ENCODE peak calls at places on chromosomes 1 and 21, in nine cellular contexts. One of them, this sample, is unnamed.

GRCh38 chr1:230337266-230337665 is 88.9 kb downstream of the PGBD5 start:
- DNase-seq in GM13976: no peak
- DNase-seq in kidney epithelial cell: no peak
- DNase-seq in HFFc6: no peak
- DNase-seq in natural killer cell: no peak
- DNase-seq in omental fat pad: no peak
- DNase-seq in cardiac fibroblast: no peak
- DNase-seq in progenitor cell of endocrine pancreas: no peak
- DNase-seq in type B pancreatic cell: no peak
- DNase-seq in this sample: no peak

GRCh38 chr1:21302747-21303715 is 12.8 kb upstream of the ECE1 start:
- DNase-seq in GM13976: no peak
- DNase-seq in kidney epithelial cell: no peak
- DNase-seq in HFFc6: peak; percentile 81
- DNase-seq in natural killer cell: no peak
- DNase-seq in omental fat pad: no peak
- DNase-seq in cardiac fibroblast: peak; percentile 92
- DNase-seq in progenitor cell of endocrine pancreas: no peak
- DNase-seq in type B pancreatic cell: no peak
- DNase-seq in this sample: no peak

GRCh38 chr1:225474986-225475820 is 47.4 kb upstream of the LBR start:
- DNase-seq in GM13976: peak; percentile 90
- DNase-seq in kidney epithelial cell: no peak
- DNase-seq in HFFc6: peak; percentile 35
- DNase-seq in natural killer cell: peak; percentile 81
- DNase-seq in omental fat pad: no peak
- DNase-seq in cardiac fibroblast: peak; percentile 67
- DNase-seq in progenitor cell of endocrine pancreas: peak; percentile 72
- DNase-seq in type B pancreatic cell: peak; percentile 88
- DNase-seq in this sample: peak; percentile 84

GRCh38 chr1:157073944-157074685 is 25.5 kb downstream of the ETV3L start:
- DNase-seq in GM13976: peak; percentile 68
- DNase-seq in kidney epithelial cell: peak; percentile 10
- DNase-seq in HFFc6: peak; percentile 57
- DNase-seq in natural killer cell: no peak
- DNase-seq in omental fat pad: peak; percentile 47
- DNase-seq in cardiac fibroblast: peak; percentile 76
- DNase-seq in progenitor cell of endocrine pancreas: peak; percentile 48
- DNase-seq in type B pancreatic cell: no peak
- DNase-seq in this sample: no peak

GRCh38 chr1:198699167-198700015 is 60.6 kb downstream of the PTPRC start:
- DNase-seq in GM13976: no peak
- DNase-seq in kidney epithelial cell: peak; percentile 28
- DNase-seq in HFFc6: no peak
- DNase-seq in natural killer cell: peak; percentile 35
- DNase-seq in omental fat pad: no peak
- DNase-seq in cardiac fibroblast: peak; percentile 46
- DNase-seq in progenitor cell of endocrine pancreas: peak; percentile 49
- DNase-seq in type B pancreatic cell: no peak
- DNase-seq in this sample: no peak

GRCh38 chr21:38766987-38767722 is 38.6 kb upstream of the ETS2 start:
- DNase-seq in GM13976: peak; percentile 80
- DNase-seq in kidney epithelial cell: no peak
- DNase-seq in HFFc6: no peak
- DNase-seq in natural killer cell: peak; percentile 28
- DNase-seq in omental fat pad: no peak
- DNase-seq in cardiac fibroblast: no peak
- DNase-seq in progenitor cell of endocrine pancreas: no peak
- DNase-seq in type B pancreatic cell: no peak
- DNase-seq in this sample: peak; percentile 23

GRCh38 chr21:16794944-16795343 is 717.9 kb upstream of the CXADR start:
- DNase-seq in GM13976: no peak
- DNase-seq in kidney epithelial cell: peak; percentile 48
- DNase-seq in HFFc6: peak; percentile 93
- DNase-seq in natural killer cell: no peak
- DNase-seq in omental fat pad: peak; percentile 32
- DNase-seq in cardiac fibroblast: peak; percentile 95
- DNase-seq in progenitor cell of endocrine pancreas: no peak
- DNase-seq in type B pancreatic cell: no peak
- DNase-seq in this sample: no peak

GRCh38 chr1:93735722-93736121 is 54.1 kb upstream of the BCAR3 start:
- DNase-seq in GM13976: no peak
- DNase-seq in kidney epithelial cell: peak; percentile 52
- DNase-seq in HFFc6: peak; percentile 89
- DNase-seq in natural killer cell: no peak
- DNase-seq in omental fat pad: no peak
- DNase-seq in cardiac fibroblast: peak; percentile 85
- DNase-seq in progenitor cell of endocrine pancreas: no peak
- DNase-seq in type B pancreatic cell: no peak
- DNase-seq in this sample: no peak

GRCh38 chr1:47911424-47911823 is 85.8 kb downstream of the TRABD2B start:
- DNase-seq in GM13976: no peak
- DNase-seq in kidney epithelial cell: no peak
- DNase-seq in HFFc6: no peak
- DNase-seq in natural killer cell: no peak
- DNase-seq in omental fat pad: no peak
- DNase-seq in cardiac fibroblast: no peak
- DNase-seq in progenitor cell of endocrine pancreas: no peak
- DNase-seq in type B pancreatic cell: no peak
- DNase-seq in this sample: no peak

GRCh38 chr1:113012149-113012548 is 56.2 kb upstream of the SLC16A1 start:
- DNase-seq in GM13976: no peak
- DNase-seq in kidney epithelial cell: no peak
- DNase-seq in HFFc6: no peak
- DNase-seq in natural killer cell: no peak
- DNase-seq in omental fat pad: no peak
- DNase-seq in cardiac fibroblast: no peak
- DNase-seq in progenitor cell of endocrine pancreas: no peak
- DNase-seq in type B pancreatic cell: no peak
- DNase-seq in this sample: no peak

GRCh38 chr1:226542623-226543103 is 5.9 kb upstream of the STUM start:
- DNase-seq in GM13976: no peak
- DNase-seq in kidney epithelial cell: no peak
- DNase-seq in HFFc6: no peak
- DNase-seq in natural killer cell: no peak
- DNase-seq in omental fat pad: no peak
- DNase-seq in cardiac fibroblast: peak; percentile 56
- DNase-seq in progenitor cell of endocrine pancreas: no peak
- DNase-seq in type B pancreatic cell: no peak
- DNase-seq in this sample: no peak

GRCh38 chr1:184889902-184890301 is 84.4 kb downstream of the NIBAN1 start:
- DNase-seq in GM13976: no peak
- DNase-seq in kidney epithelial cell: no peak
- DNase-seq in HFFc6: no peak
- DNase-seq in natural killer cell: no peak
- DNase-seq in omental fat pad: no peak
- DNase-seq in cardiac fibroblast: peak; percentile 48
- DNase-seq in progenitor cell of endocrine pancreas: no peak
- DNase-seq in type B pancreatic cell: no peak
- DNase-seq in this sample: no peak

GRCh38 chr1:63603810-63604209 is 10.6 kb downstream of the PGM1 start:
- DNase-seq in GM13976: no peak
- DNase-seq in kidney epithelial cell: no peak
- DNase-seq in HFFc6: peak; percentile 4
- DNase-seq in natural killer cell: no peak
- DNase-seq in omental fat pad: no peak
- DNase-seq in cardiac fibroblast: peak; percentile 17
- DNase-seq in progenitor cell of endocrine pancreas: no peak
- DNase-seq in type B pancreatic cell: no peak
- DNase-seq in this sample: no peak

GRCh38 chr1:180571832-180572636 is 13.3 kb downstream of the OVAAL start:
- DNase-seq in GM13976: no peak
- DNase-seq in kidney epithelial cell: no peak
- DNase-seq in HFFc6: peak; percentile 23
- DNase-seq in natural killer cell: no peak
- DNase-seq in omental fat pad: no peak
- DNase-seq in cardiac fibroblast: peak; percentile 72
- DNase-seq in progenitor cell of endocrine pancreas: no peak
- DNase-seq in type B pancreatic cell: no peak
- DNase-seq in this sample: no peak

GRCh38 chr1:59532102-59532501 is 235.2 kb downstream of the FGGY start:
- DNase-seq in GM13976: peak; percentile 15
- DNase-seq in kidney epithelial cell: no peak
- DNase-seq in HFFc6: no peak
- DNase-seq in natural killer cell: no peak
- DNase-seq in omental fat pad: no peak
- DNase-seq in cardiac fibroblast: no peak
- DNase-seq in progenitor cell of endocrine pancreas: no peak
- DNase-seq in type B pancreatic cell: no peak
- DNase-seq in this sample: no peak

GRCh38 chr1:219659682-219660081 is 46.8 kb upstream of the ZC3H11B start:
- DNase-seq in GM13976: peak; percentile 12
- DNase-seq in kidney epithelial cell: no peak
- DNase-seq in HFFc6: no peak
- DNase-seq in natural killer cell: no peak
- DNase-seq in omental fat pad: no peak
- DNase-seq in cardiac fibroblast: peak; percentile 43
- DNase-seq in progenitor cell of endocrine pancreas: no peak
- DNase-seq in type B pancreatic cell: no peak
- DNase-seq in this sample: no peak

GRCh38 chr1:39717809-39718208 is 20.9 kb upstream of the PPIE start:
- DNase-seq in GM13976: no peak
- DNase-seq in kidney epithelial cell: no peak
- DNase-seq in HFFc6: no peak
- DNase-seq in natural killer cell: no peak
- DNase-seq in omental fat pad: no peak
- DNase-seq in cardiac fibroblast: no peak
- DNase-seq in progenitor cell of endocrine pancreas: no peak
- DNase-seq in type B pancreatic cell: no peak
- DNase-seq in this sample: no peak

GRCh38 chr1:41767534-41767933 is 151.2 kb downstream of the HIVEP3 start:
- DNase-seq in GM13976: no peak
- DNase-seq in kidney epithelial cell: no peak
- DNase-seq in HFFc6: no peak
- DNase-seq in natural killer cell: no peak
- DNase-seq in omental fat pad: no peak
- DNase-seq in cardiac fibroblast: no peak
- DNase-seq in progenitor cell of endocrine pancreas: no peak
- DNase-seq in type B pancreatic cell: no peak
- DNase-seq in this sample: no peak

GRCh38 chr1:222224576-222224975 is 323.3 kb downstream of the HHIPL2 start:
- DNase-seq in GM13976: no peak
- DNase-seq in kidney epithelial cell: no peak
- DNase-seq in HFFc6: no peak
- DNase-seq in natural killer cell: no peak
- DNase-seq in omental fat pad: no peak
- DNase-seq in cardiac fibroblast: peak; percentile 17
- DNase-seq in progenitor cell of endocrine pancreas: no peak
- DNase-seq in type B pancreatic cell: no peak
- DNase-seq in this sample: no peak

GRCh38 chr1:218750216-218750970 is 405.3 kb downstream of the TGFB2 start:
- DNase-seq in GM13976: no peak
- DNase-seq in kidney epithelial cell: no peak
- DNase-seq in HFFc6: no peak
- DNase-seq in natural killer cell: no peak
- DNase-seq in omental fat pad: no peak
- DNase-seq in cardiac fibroblast: no peak
- DNase-seq in progenitor cell of endocrine pancreas: no peak
- DNase-seq in type B pancreatic cell: no peak
- DNase-seq in this sample: no peak

GRCh38 chr1:4778056-4778455 is 123.6 kb downstream of the AJAP1 start:
- DNase-seq in GM13976: no peak
- DNase-seq in kidney epithelial cell: no peak
- DNase-seq in HFFc6: no peak
- DNase-seq in natural killer cell: no peak
- DNase-seq in omental fat pad: no peak
- DNase-seq in cardiac fibroblast: no peak
- DNase-seq in progenitor cell of endocrine pancreas: no peak
- DNase-seq in type B pancreatic cell: no peak
- DNase-seq in this sample: no peak
- TF ChIP-seq CTCF in GM13976: no peak
- TF ChIP-seq CTCF in kidney epithelial cell: peak; percentile 14
- TF ChIP-seq CTCF in HFFc6: no peak
- TF ChIP-seq CTCF in natural killer cell: no peak
- TF ChIP-seq CTCF in omental fat pad: no peak
- TF ChIP-seq CTCF in cardiac fibroblast: no peak
- TF ChIP-seq CTCF in progenitor cell of endocrine pancreas: peak; percentile 29
- TF ChIP-seq CTCF in type B pancreatic cell: peak; percentile 66
- TF ChIP-seq CTCF in this sample: no peak

GRCh38 chr1:197224160-197224559 is 43.9 kb upstream of the CRB1 start:
- DNase-seq in GM13976: no peak
- DNase-seq in kidney epithelial cell: no peak
- DNase-seq in HFFc6: no peak
- DNase-seq in natural killer cell: no peak
- DNase-seq in omental fat pad: no peak
- DNase-seq in cardiac fibroblast: peak; percentile 22
- DNase-seq in progenitor cell of endocrine pancreas: no peak
- DNase-seq in type B pancreatic cell: no peak
- DNase-seq in this sample: no peak
- TF ChIP-seq CTCF in GM13976: no peak
- TF ChIP-seq CTCF in kidney epithelial cell: peak; percentile 6
- TF ChIP-seq CTCF in HFFc6: peak; percentile 76
- TF ChIP-seq CTCF in natural killer cell: no peak
- TF ChIP-seq CTCF in omental fat pad: no peak
- TF ChIP-seq CTCF in cardiac fibroblast: peak; percentile 5
- TF ChIP-seq CTCF in progenitor cell of endocrine pancreas: no peak
- TF ChIP-seq CTCF in type B pancreatic cell: no peak
- TF ChIP-seq CTCF in this sample: no peak

GRCh38 chr1:67809887-67810286 is 23.4 kb downstream of the GNG12 start:
- DNase-seq in GM13976: no peak
- DNase-seq in kidney epithelial cell: no peak
- DNase-seq in HFFc6: no peak
- DNase-seq in natural killer cell: no peak
- DNase-seq in omental fat pad: no peak
- DNase-seq in cardiac fibroblast: no peak
- DNase-seq in progenitor cell of endocrine pancreas: no peak
- DNase-seq in type B pancreatic cell: no peak
- DNase-seq in this sample: no peak
- TF ChIP-seq CTCF in GM13976: no peak
- TF ChIP-seq CTCF in kidney epithelial cell: no peak
- TF ChIP-seq CTCF in HFFc6: no peak
- TF ChIP-seq CTCF in natural killer cell: no peak
- TF ChIP-seq CTCF in omental fat pad: no peak
- TF ChIP-seq CTCF in cardiac fibroblast: no peak
- TF ChIP-seq CTCF in progenitor cell of endocrine pancreas: no peak
- TF ChIP-seq CTCF in type B pancreatic cell: no peak
- TF ChIP-seq CTCF in this sample: no peak

DNA sequence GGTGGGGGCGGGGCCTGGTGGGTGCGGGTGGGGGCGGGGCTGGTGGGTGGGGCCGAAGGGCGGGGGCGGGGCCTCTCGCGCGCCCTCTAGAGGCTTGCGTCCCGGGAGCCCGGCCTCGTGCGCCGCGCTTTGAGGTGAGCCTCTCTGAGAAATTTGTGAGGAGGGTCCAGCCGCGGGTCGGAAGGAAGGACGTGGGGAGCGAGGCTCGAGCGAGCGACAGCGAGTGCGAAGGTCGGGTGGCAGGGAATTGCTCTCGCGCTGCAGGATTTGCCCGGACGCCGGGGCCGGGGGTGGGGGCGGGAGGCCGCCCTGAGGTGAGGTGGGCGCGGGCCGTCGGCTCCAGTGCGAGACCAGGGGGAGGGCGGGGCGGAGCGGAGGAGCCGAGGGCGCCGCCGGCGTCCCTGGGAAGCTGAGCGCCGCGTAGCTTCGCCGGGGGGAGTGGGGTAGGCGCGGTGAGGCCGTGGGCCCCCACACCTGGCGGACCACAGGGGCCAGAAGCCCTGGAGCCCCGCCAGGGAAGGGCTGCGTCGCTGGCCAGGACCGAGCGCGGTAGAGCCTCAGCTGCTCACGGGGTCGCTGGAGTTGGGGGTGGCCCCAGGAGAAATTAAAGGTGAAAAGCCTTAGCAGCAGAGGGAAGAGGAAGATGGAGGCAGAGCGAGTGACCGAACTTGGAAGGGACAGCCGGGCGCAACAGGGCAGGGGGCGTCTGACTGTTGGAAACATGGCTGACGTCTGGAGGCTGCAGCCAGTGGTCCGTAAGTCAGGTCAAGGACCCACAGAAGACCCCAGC is 754 bp upstream of the LSS start:
- DNase-seq in GM13976: peak; percentile 68
- DNase-seq in kidney epithelial cell: no peak
- DNase-seq in HFFc6: no peak
- DNase-seq in natural killer cell: no peak
- DNase-seq in omental fat pad: no peak
- DNase-seq in cardiac fibroblast: no peak
- DNase-seq in progenitor cell of endocrine pancreas: peak; percentile 56
- DNase-seq in type B pancreatic cell: peak; percentile 71
- DNase-seq in this sample: no peak
- TF ChIP-seq CTCF in GM13976: peak; percentile 48
- TF ChIP-seq CTCF in kidney epithelial cell: peak; percentile 66
- TF ChIP-seq CTCF in HFFc6: peak; percentile 76
- TF ChIP-seq CTCF in natural killer cell: peak; percentile 64
- TF ChIP-seq CTCF in omental fat pad: no peak
- TF ChIP-seq CTCF in cardiac fibroblast: peak; percentile 43
- TF ChIP-seq CTCF in progenitor cell of endocrine pancreas: peak; percentile 59
- TF ChIP-seq CTCF in type B pancreatic cell: peak; percentile 64
- TF ChIP-seq CTCF in this sample: no peak

This sample was measured in activated B cell treated with CpG ODN at 0.5 μM for 24 hours.